ENCODE peak calls at places on chromosomes 3 and 15, in seven cellular contexts. One of them, this sample, is unnamed.

GRCh38 chr15:100708916-100709315 is 106.5 kb downstream of the ASB7 start:
- DNase-seq in H54: no peak
- DNase-seq in upper lobe of left lung: no peak
- DNase-seq in GM12891: no peak
- DNase-seq in heart left ventricle: no peak
- DNase-seq in A549: no peak
- DNase-seq in spleen: peak
- DNase-seq in this sample: peak

GRCh38 chr3:37559461-37559860 is 302.2 kb upstream of the CTDSPL start:
- DNase-seq in H54: no peak
- DNase-seq in upper lobe of left lung: no peak
- DNase-seq in GM12891: no peak
- DNase-seq in heart left ventricle: no peak
- DNase-seq in A549: no peak
- DNase-seq in spleen: no peak
- DNase-seq in this sample: no peak

GRCh38 chr3:195208183-195208582 is 62.8 kb downstream of the XXYLT1 start:
- DNase-seq in H54: no peak
- DNase-seq in upper lobe of left lung: no peak
- DNase-seq in GM12891: peak
- DNase-seq in heart left ventricle: no peak
- DNase-seq in A549: no peak
- DNase-seq in spleen: no peak
- DNase-seq in this sample: no peak

GRCh38 chr15:67743558-67743957 is 81.8 kb upstream of the SKOR1 start:
- DNase-seq in H54: no peak
- DNase-seq in upper lobe of left lung: no peak
- DNase-seq in GM12891: no peak
- DNase-seq in heart left ventricle: no peak
- DNase-seq in A549: no peak
- DNase-seq in spleen: no peak
- DNase-seq in this sample: no peak

GRCh38 chr3:188077160-188077812 is 76.7 kb upstream of the LPP start:
- DNase-seq in H54: no peak
- DNase-seq in upper lobe of left lung: no peak
- DNase-seq in GM12891: no peak
- DNase-seq in heart left ventricle: peak
- DNase-seq in A549: no peak
- DNase-seq in spleen: no peak
- DNase-seq in this sample: no peak

GRCh38 chr3:159761377-159761776 is 227.3 kb upstream of the IL12A start:
- DNase-seq in H54: no peak
- DNase-seq in upper lobe of left lung: peak
- DNase-seq in GM12891: no peak
- DNase-seq in heart left ventricle: peak
- DNase-seq in A549: peak
- DNase-seq in spleen: no peak
- DNase-seq in this sample: no peak

GRCh38 chr3:66378256-66378655 is 122.6 kb downstream of the LRIG1 start:
- DNase-seq in H54: no peak
- DNase-seq in upper lobe of left lung: no peak
- DNase-seq in GM12891: no peak
- DNase-seq in heart left ventricle: no peak
- DNase-seq in A549: peak
- DNase-seq in spleen: no peak
- DNase-seq in this sample: no peak

GRCh38 chr3:197082871-197083270 is 53.3 kb upstream of the MELTF start:
- DNase-seq in H54: no peak
- DNase-seq in upper lobe of left lung: no peak
- DNase-seq in GM12891: no peak
- DNase-seq in heart left ventricle: no peak
- DNase-seq in A549: no peak
- DNase-seq in spleen: no peak
- DNase-seq in this sample: no peak

GRCh38 chr3:31312400-31312799 is 220.3 kb upstream of the STT3B start:
- DNase-seq in H54: no peak
- DNase-seq in upper lobe of left lung: no peak
- DNase-seq in GM12891: no peak
- DNase-seq in heart left ventricle: no peak
- DNase-seq in A549: no peak
- DNase-seq in spleen: no peak
- DNase-seq in this sample: no peak

GRCh38 chr3:104582092-104582491 is 784.6 kb upstream of the ALCAM start:
- DNase-seq in H54: no peak
- DNase-seq in upper lobe of left lung: no peak
- DNase-seq in GM12891: no peak
- DNase-seq in heart left ventricle: no peak
- DNase-seq in A549: no peak
- DNase-seq in spleen: no peak
- DNase-seq in this sample: no peak

GRCh38 chr15:45199136-45199810 is 11.5 kb upstream of the SHF start:
- DNase-seq in H54: no peak
- DNase-seq in upper lobe of left lung: peak
- DNase-seq in GM12891: no peak
- DNase-seq in heart left ventricle: no peak
- DNase-seq in A549: peak
- DNase-seq in spleen: no peak
- DNase-seq in this sample: no peak

GRCh38 chr3:67648229-67648628 is 6.2 kb downstream of the SUCLG2 start:
- DNase-seq in H54: no peak
- DNase-seq in upper lobe of left lung: no peak
- DNase-seq in GM12891: no peak
- DNase-seq in heart left ventricle: no peak
- DNase-seq in A549: peak
- DNase-seq in spleen: no peak
- DNase-seq in this sample: no peak

GRCh38 chr3:150055332-150055731 is 84.6 kb upstream of the PFN2 start:
- DNase-seq in H54: no peak
- DNase-seq in upper lobe of left lung: no peak
- DNase-seq in GM12891: no peak
- DNase-seq in heart left ventricle: no peak
- DNase-seq in A549: no peak
- DNase-seq in spleen: no peak
- DNase-seq in this sample: peak
- TF ChIP-seq POLR2A in H54: no peak
- TF ChIP-seq POLR2A in upper lobe of left lung: no peak
- TF ChIP-seq POLR2A in GM12891: no peak
- TF ChIP-seq POLR2A in heart left ventricle: no peak
- TF ChIP-seq POLR2A in A549: no peak
- TF ChIP-seq POLR2A in spleen: no peak
- TF ChIP-seq POLR2A in this sample: no peak

GRCh38 chr3:50321146-50321843 is 1.2 kb downstream of the HYAL2 start:
- DNase-seq in H54: peak
- DNase-seq in upper lobe of left lung: peak
- DNase-seq in GM12891: peak
- DNase-seq in heart left ventricle: peak
- DNase-seq in A549: peak
- DNase-seq in spleen: peak
- DNase-seq in this sample: no peak
- TF ChIP-seq POLR2A in H54: peak
- TF ChIP-seq POLR2A in upper lobe of left lung: peak
- TF ChIP-seq POLR2A in GM12891: no peak
- TF ChIP-seq POLR2A in heart left ventricle: no peak
- TF ChIP-seq POLR2A in A549: peak
- TF ChIP-seq POLR2A in spleen: no peak
- TF ChIP-seq POLR2A in this sample: no peak

DNA sequence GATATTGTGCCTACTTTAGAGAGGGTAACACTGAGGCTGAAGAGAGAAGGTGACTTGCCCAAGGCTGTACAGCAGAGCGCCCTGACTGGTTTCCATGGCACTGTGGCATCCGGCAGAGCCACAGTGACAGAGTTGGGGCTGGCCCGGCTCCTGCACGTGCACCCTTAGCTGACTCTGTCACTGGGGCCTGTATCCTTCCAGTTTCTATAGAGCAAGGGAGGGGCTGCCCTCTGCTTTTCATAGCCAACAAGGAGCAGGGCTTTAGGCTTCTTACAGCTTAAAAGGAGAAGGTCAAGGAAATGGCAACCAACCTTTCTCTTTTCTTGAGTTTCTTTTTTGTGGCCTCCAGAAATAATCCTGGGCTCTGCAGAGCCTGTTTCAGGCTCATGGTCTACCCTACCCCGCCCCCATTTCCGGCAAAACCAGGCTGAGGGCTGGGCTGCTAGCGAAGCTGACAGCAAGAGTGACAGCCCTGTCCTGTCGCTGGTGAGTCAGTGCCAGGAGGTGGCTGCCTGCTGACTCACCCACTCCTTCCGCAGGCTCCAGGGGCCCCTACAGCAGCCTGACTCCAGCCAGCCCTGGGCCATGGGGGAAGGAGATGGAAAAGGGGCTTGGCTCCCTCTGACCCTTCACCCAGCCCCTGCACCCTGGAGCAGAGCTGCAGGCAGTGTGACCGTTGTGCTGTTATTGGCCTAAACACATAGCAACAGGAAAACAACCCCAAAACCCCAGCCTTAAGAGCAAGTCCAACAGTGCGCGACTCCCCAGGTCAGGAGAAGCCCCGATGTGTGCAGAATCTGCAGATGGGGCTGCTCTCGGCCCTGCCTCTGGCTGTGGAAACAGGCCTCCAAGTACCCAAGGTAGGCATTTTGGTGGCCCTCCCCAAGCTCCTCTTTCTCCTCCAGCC is 29.8 kb downstream of the SLC6A6 start:
- DNase-seq in H54: peak
- DNase-seq in upper lobe of left lung: peak
- DNase-seq in GM12891: peak
- DNase-seq in heart left ventricle: peak
- DNase-seq in A549: peak
- DNase-seq in spleen: peak
- DNase-seq in this sample: no peak
- TF ChIP-seq POLR2A in H54: no peak
- TF ChIP-seq POLR2A in upper lobe of left lung: peak
- TF ChIP-seq POLR2A in GM12891: peak
- TF ChIP-seq POLR2A in heart left ventricle: no peak
- TF ChIP-seq POLR2A in A549: no peak
- TF ChIP-seq POLR2A in spleen: no peak
- TF ChIP-seq POLR2A in this sample: no peak

GRCh38 chr3:128487813-128488635 is 5.0 kb downstream of the GATA2 start:
- DNase-seq in H54: peak
- DNase-seq in upper lobe of left lung: peak
- DNase-seq in GM12891: peak
- DNase-seq in heart left ventricle: peak
- DNase-seq in A549: peak
- DNase-seq in spleen: peak
- DNase-seq in this sample: no peak
- TF ChIP-seq POLR2A in H54: peak
- TF ChIP-seq POLR2A in upper lobe of left lung: peak
- TF ChIP-seq POLR2A in GM12891: no peak
- TF ChIP-seq POLR2A in heart left ventricle: peak
- TF ChIP-seq POLR2A in A549: peak
- TF ChIP-seq POLR2A in spleen: no peak
- TF ChIP-seq POLR2A in this sample: peak

DNA sequence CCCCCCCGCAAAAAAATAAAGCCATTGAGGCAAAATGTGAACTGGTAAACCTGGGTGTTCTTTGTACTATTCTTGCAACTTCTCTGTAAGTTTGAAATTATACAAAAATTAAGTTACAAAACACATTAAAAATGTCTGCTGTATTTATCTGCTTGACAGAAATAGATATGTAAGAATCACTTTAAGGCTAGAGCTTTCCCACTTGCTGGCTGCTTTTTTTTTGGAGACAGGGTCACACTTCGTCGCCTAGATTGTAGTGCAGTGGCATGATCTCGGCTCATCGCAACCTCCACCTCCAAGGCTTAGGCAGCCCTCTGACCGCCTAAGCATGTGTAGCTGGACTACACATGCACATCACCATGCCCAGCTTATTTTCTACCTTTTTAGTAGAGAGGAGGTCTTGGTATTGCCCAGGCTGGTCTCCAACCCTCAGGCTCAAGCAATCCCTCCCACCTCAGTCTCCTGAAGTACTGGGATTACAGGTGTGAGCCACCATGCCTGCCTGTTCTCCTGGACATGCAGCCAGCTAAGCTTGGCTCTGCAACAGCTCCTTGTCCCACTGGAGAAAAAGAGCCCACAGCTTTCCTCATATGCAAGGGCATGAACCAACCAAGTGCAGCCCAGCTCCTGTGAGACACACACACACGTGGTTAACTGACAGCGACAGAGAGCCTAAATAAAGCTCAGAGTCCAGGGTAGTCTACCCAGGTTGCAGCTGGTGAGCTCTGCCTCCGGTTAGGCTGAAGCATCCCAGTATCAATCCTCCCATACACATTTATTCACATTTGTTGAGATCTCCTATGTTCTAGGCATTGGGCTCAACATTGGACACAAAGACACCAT is 4.5 kb downstream of the RPS17 start:
- DNase-seq in H54: no peak
- DNase-seq in upper lobe of left lung: no peak
- DNase-seq in GM12891: no peak
- DNase-seq in heart left ventricle: no peak
- DNase-seq in A549: no peak
- DNase-seq in spleen: no peak
- DNase-seq in this sample: no peak
- TF ChIP-seq POLR2A in H54: no peak
- TF ChIP-seq POLR2A in upper lobe of left lung: no peak
- TF ChIP-seq POLR2A in GM12891: peak
- TF ChIP-seq POLR2A in heart left ventricle: no peak
- TF ChIP-seq POLR2A in A549: no peak
- TF ChIP-seq POLR2A in spleen: no peak
- TF ChIP-seq POLR2A in this sample: no peak